ENCODE peak calls at places on chromosomes 6 and 20, in six cellular contexts. T is stomach, W is GM12878, G is prostate gland, S is HepG2, B is endothelial cell of umbilical vein. O is an unnamed sample.
A peak's percentile ranks its signal among the peaks of the same experiment; 100 is the strongest.

GRCh38 chr6:157269261-157269794 is 54.0 kb downstream of the TMEM242 start:
- DNase-seq in T (peak; percentile 55), W (no peak), G (peak; percentile 18), S (no peak), B (peak; percentile 94), O (no peak)

GRCh38 chr20:63124092-63124781 is 91.7 kb downstream of the YTHDF1 start:
- DNase-seq in T (no peak), W (no peak), G (no peak), S (no peak), B (no peak), O (no peak)

GRCh38 chr6:21664263-21665081 is 70.9 kb downstream of the SOX4 start:
- DNase-seq in T (no peak), W (no peak), G (peak; percentile 20), S (no peak), B (peak; percentile 61), O (no peak)

GRCh38 chr6:157304840-157305675 is 18.3 kb downstream of the TMEM242 start:
- DNase-seq in T (peak; percentile 44), W (no peak), G (no peak), S (no peak), B (peak; percentile 85), O (no peak)

GRCh38 chr6:93407186-93407585 is 12.2 kb downstream of the EPHA7 start:
- DNase-seq in T (no peak), W (no peak), G (no peak), S (no peak), B (peak; percentile 80), O (no peak)

GRCh38 chr6:134295953-134296553 is 21.9 kb downstream of the SGK1 start:
- DNase-seq in T (no peak), W (no peak), G (no peak), S (peak; percentile 54), B (peak; percentile 94), O (no peak)

GRCh38 chr6:11702796-11703130 is 75.8 kb downstream of the ADTRP start:
- DNase-seq in T (peak; percentile 48), W (no peak), G (no peak), S (no peak), B (no peak), O (no peak)

GRCh38 chr20:63873477-63873971 is 8.5 kb downstream of the TPD52L2 start:
- DNase-seq in T (no peak), W (no peak), G (no peak), S (no peak), B (peak; percentile 87), O (no peak)

GRCh38 chr6:21665436-21666199 is 72.1 kb downstream of the SOX4 start:
- DNase-seq in T (no peak), W (no peak), G (no peak), S (no peak), B (peak; percentile 30), O (no peak)

DNA sequence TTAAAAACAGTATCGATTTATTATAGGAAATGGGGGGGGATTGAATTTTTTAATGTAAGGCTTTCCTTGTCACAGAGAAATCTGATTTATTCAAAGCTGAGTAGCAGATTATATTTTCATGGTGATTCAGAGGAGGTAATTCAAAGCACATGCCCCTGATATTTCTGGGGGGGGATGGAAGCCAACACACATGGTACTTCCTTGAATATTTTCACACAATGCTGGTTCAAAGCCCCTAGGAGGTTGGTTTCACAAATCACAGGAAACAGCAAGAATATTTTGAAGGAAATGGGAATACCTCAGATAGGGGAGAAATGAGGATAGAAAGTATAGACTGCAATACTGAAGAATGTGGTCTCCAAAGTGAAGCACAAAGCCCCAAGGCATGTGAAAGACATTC is 98.8 kb downstream of the RTN4IP1 start:
- DNase-seq in T (no peak), W (no peak), G (no peak), S (no peak), B (peak; percentile 86), O (no peak)
- TF ChIP-seq POLR2AphosphoS5 in T (no peak), W (no peak), G (no peak), S (no peak), B (peak; percentile 35), O (no peak)

GRCh38 chr20:1934162-1934561 is 39.0 kb downstream of the SIRPA start:
- DNase-seq in T (no peak), W (no peak), G (no peak), S (no peak), B (no peak), O (no peak)
- TF ChIP-seq POLR2AphosphoS5 in T (no peak), W (no peak), G (no peak), S (no peak), B (no peak), O (no peak)

GRCh38 chr6:38015341-38015740 is 195.8 kb downstream of the ZFAND3 start:
- DNase-seq in T (no peak), W (no peak), G (no peak), S (no peak), B (no peak), O (no peak)
- TF ChIP-seq POLR2AphosphoS5 in T (no peak), W (no peak), G (no peak), S (no peak), B (no peak), O (no peak)

GRCh38 chr20:50120935-50121693 is 8.2 kb upstream of the UBE2V1 start:
- DNase-seq in T (peak; percentile 73), W (no peak), G (peak; percentile 68), S (peak; percentile 84), B (peak; percentile 67), O (no peak)
- TF ChIP-seq POLR2AphosphoS5 in T (peak; percentile 24), W (no peak), G (peak; percentile 66), S (peak; percentile 22), B (peak; percentile 28), O (no peak)

O was measured in GM12892.